ENCODE peak calls at places on chromosomes 3 and 15, in six cellular contexts. Q is AG20443, J is heart left ventricle, F is nephron progenitor cell, E is T-helper 1 cell, O is HCEC 1CT. H is an unnamed sample.

GRCh38 chr15:40511093-40511471 is 40.3 kb downstream of the CHST14 start:
- DNase-seq in Q (no peak), J (no peak), F (no peak), E (no peak), O (no peak), H (no peak)

GRCh38 chr3:100900671-100901070 is 92.5 kb downstream of the ABI3BP start:
- DNase-seq in E (no peak), Q (no peak), J (no peak), F (no peak), O (peak), H (no peak)

GRCh38 chr3:179943097-179943880 is 93.4 kb downstream of the PEX5L start:
- DNase-seq in E (no peak), O (no peak), F (no peak), J (no peak), Q (no peak), H (peak)

GRCh38 chr3:13022348-13023250 is 50.6 kb downstream of the IQSEC1 start:
- DNase-seq in J (peak), O (peak), E (no peak), F (peak), Q (peak), H (no peak)

GRCh38 chr3:100413619-100414018 is 12.3 kb downstream of the LNP1 start:
- DNase-seq in O (no peak), E (no peak), Q (no peak), J (no peak), F (no peak), H (no peak)

GRCh38 chr3:165839296-165840076 is 2.3 kb upstream of the BCHE start:
- DNase-seq in O (no peak), E (no peak), Q (no peak), J (no peak), F (peak), H (no peak)

GRCh38 chr15:61830536-61831330 is 229.5 kb downstream of the VPS13C start:
- DNase-seq in E (no peak), J (no peak), Q (no peak), O (no peak), F (no peak), H (no peak)

GRCh38 chr3:128559486-128560225 is 66.7 kb upstream of the GATA2 start:
- DNase-seq in J (no peak), F (no peak), O (no peak), Q (peak), E (no peak), H (peak)

GRCh38 chr3:13877911-13878710 is 1.8 kb downstream of the WNT7A start:
- DNase-seq in Q (peak), O (no peak), E (no peak), J (no peak), F (peak), H (no peak)

GRCh38 chr3:116980106-116980505 is 270.5 kb downstream of the TUSC7 start:
- DNase-seq in E (no peak), Q (no peak), O (no peak), F (no peak), J (no peak), H (no peak)

GRCh38 chr3:162034368-162034767 is 537.8 kb downstream of the OTOL1 start:
- DNase-seq in J (no peak), O (peak), E (no peak), Q (peak), F (no peak), H (no peak)

GRCh38 chr3:6989608-6990291 is 128.8 kb downstream of the GRM7 start:
- DNase-seq in O (no peak), J (no peak), F (no peak), E (no peak), Q (no peak), H (no peak)

GRCh38 chr15:99279290-99279689 is 28.0 kb downstream of the LRRC28 start:
- DNase-seq in O (no peak), Q (no peak), F (no peak), E (no peak), J (no peak), H (no peak)

GRCh38 chr3:155979746-155980145 is 109.3 kb downstream of the GMPS start:
- DNase-seq in J (no peak), O (no peak), Q (no peak), F (no peak), E (no peak), H (no peak)

GRCh38 chr3:152298393-152299242 is 29.9 kb downstream of the MBNL1 start:
- DNase-seq in O (peak), E (peak), J (peak), Q (peak), F (no peak), H (peak)

GRCh38 chr3:42605550-42606173 is 5.2 kb downstream of the NKTR start:
- DNase-seq in E (no peak), F (no peak), J (no peak), Q (peak), O (no peak), H (no peak)

GRCh38 chr3:143443851-143444331 is 324.3 kb downstream of the CHST2 start:
- DNase-seq in E (no peak), Q (peak), O (peak), J (peak), F (no peak), H (no peak)

GRCh38 chr15:57436961-57437360 is 60.7 kb downstream of the CGNL1 start:
- DNase-seq in Q (peak), E (no peak), F (no peak), O (no peak), J (no peak), H (no peak)

GRCh38 chr3:16300881-16301359 is 35.9 kb downstream of the OXNAD1 start:
- DNase-seq in Q (no peak), J (no peak), F (no peak), O (no peak), E (peak), H (no peak)

GRCh38 chr3:1272541-1273265 is 179.9 kb downstream of the CNTN6 start:
- DNase-seq in E (no peak), J (no peak), F (no peak), Q (no peak), O (no peak), H (no peak)

GRCh38 chr3:62562017-62562416 is 188.7 kb upstream of the FEZF2 start:
- DNase-seq in E (no peak), J (no peak), Q (peak), O (peak), F (no peak), H (no peak)

GRCh38 chr15:42581272-42581730 is 5.9 kb downstream of the STARD9 start:
- DNase-seq in E (peak), F (peak), Q (peak), J (peak), O (peak), H (no peak)

GRCh38 chr3:86978111-86978528 is 12.8 kb downstream of the VGLL3 start:
- DNase-seq in E (no peak), J (peak), F (no peak), O (peak), Q (peak), H (no peak)

GRCh38 chr15:31296304-31297220 is 30.1 kb upstream of the KLF13 start:
- DNase-seq in J (peak), Q (no peak), E (no peak), F (no peak), O (no peak), H (peak)

GRCh38 chr3:88059380-88060160 is 515 bp downstream of the ZNF654 start:
- DNase-seq in J (no peak), O (peak), F (peak), E (no peak), Q (peak), H (no peak)

GRCh38 chr3:39263576-39263975 is 16.3 kb downstream of the CX3CR1 start:
- DNase-seq in J (no peak), E (no peak), F (no peak), Q (no peak), O (no peak), H (no peak)

GRCh38 chr15:72082176-72082575 is 35.8 kb downstream of the MYO9A start:
- DNase-seq in E (no peak), O (no peak), F (no peak), J (no peak), Q (no peak), H (no peak)

GRCh38 chr3:53545365-53546031 is 51.1 kb downstream of the CACNA1D start:
- DNase-seq in F (no peak), E (no peak), O (no peak), Q (no peak), J (no peak), H (no peak)